ENCODE peak calls at places on chromosomes 1 and 21, in five cellular contexts. I is WTC11, F is A549, J is K562, M is GM12878. K is an unnamed sample.

GRCh38 chr1:227440167-227440566 is 121.9 kb upstream of the CDC42BPA start:
- DNase-seq in I (no peak), F (no peak), J (peak; percentile 46), M (no peak), K (no peak)

GRCh38 chr1:68010094-68010493 is 40.3 kb downstream of the DIRAS3 start:
- DNase-seq in I (no peak), F (no peak), J (no peak), M (no peak), K (no peak)

GRCh38 chr21:43755820-43756594 is 20.1 kb downstream of the CSTB start:
- DNase-seq in I (no peak), F (no peak), J (no peak), M (no peak), K (no peak)

GRCh38 chr21:21232320-21232719 is 234.1 kb downstream of the NCAM2 start:
- DNase-seq in I (no peak), F (no peak), J (no peak), M (no peak), K (no peak)

GRCh38 chr1:38133304-38133703 is 86.7 kb upstream of the POU3F1 start:
- DNase-seq in I (no peak), F (no peak), J (no peak), M (no peak), K (no peak)

GRCh38 chr1:23100074-23100748 is 68.4 kb downstream of the LUZP1 start:
- DNase-seq in I (no peak), F (peak; percentile 68), J (no peak), M (no peak), K (peak; percentile 44)

GRCh38 chr1:207017615-207018559 is 14.7 kb downstream of the C1orf116 start:
- DNase-seq in I (no peak), F (no peak), J (peak; percentile 81), M (no peak), K (no peak)

GRCh38 chr1:202247837-202248795 is 54.5 kb downstream of the LGR6 start:
- DNase-seq in I (no peak), F (no peak), J (no peak), M (no peak), K (no peak)

GRCh38 chr1:177780096-177780700 is 189.7 kb downstream of the SEC16B start:
- DNase-seq in I (no peak), F (peak; percentile 67), J (no peak), M (no peak), K (peak; percentile 63)

GRCh38 chr1:205477759-205478247 is 22.0 kb upstream of the BLACAT1 start:
- DNase-seq in I (no peak), F (peak; percentile 84), J (no peak), M (no peak), K (no peak)

GRCh38 chr1:209609403-209610377 is 26.2 kb downstream of the CAMK1G start:
- DNase-seq in I (no peak), F (peak; percentile 26), J (no peak), M (no peak), K (no peak)

GRCh38 chr21:26469789-26470188 is 103.3 kb downstream of the CYYR1 start:
- DNase-seq in I (no peak), F (no peak), J (no peak), M (no peak), K (no peak)

GRCh38 chr1:247857986-247858356 is 984 bp downstream of the TRIM58 start:
- DNase-seq in I (no peak), F (no peak), J (no peak), M (no peak), K (no peak)

GRCh38 chr1:21736011-21736410 is 46.9 kb downstream of the USP48 start:
- DNase-seq in I (no peak), F (no peak), J (no peak), M (no peak), K (no peak)

GRCh38 chr1:19044471-19044870 is 88.0 kb upstream of the IFFO2 start:
- DNase-seq in I (no peak), F (no peak), J (no peak), M (no peak), K (no peak)

GRCh38 chr1:201711101-201711597 is 117.8 kb upstream of the IPO9 start:
- DNase-seq in I (no peak), F (no peak), J (no peak), M (no peak), K (no peak)

GRCh38 chr1:115522386-115522785 is 119.4 kb upstream of the VANGL1 start:
- DNase-seq in I (no peak), F (no peak), J (no peak), M (no peak), K (no peak)

GRCh38 chr1:118982281-118982680 is 5.9 kb downstream of the TBX15 start:
- DNase-seq in I (no peak), F (no peak), J (no peak), M (no peak), K (no peak)

DNA sequence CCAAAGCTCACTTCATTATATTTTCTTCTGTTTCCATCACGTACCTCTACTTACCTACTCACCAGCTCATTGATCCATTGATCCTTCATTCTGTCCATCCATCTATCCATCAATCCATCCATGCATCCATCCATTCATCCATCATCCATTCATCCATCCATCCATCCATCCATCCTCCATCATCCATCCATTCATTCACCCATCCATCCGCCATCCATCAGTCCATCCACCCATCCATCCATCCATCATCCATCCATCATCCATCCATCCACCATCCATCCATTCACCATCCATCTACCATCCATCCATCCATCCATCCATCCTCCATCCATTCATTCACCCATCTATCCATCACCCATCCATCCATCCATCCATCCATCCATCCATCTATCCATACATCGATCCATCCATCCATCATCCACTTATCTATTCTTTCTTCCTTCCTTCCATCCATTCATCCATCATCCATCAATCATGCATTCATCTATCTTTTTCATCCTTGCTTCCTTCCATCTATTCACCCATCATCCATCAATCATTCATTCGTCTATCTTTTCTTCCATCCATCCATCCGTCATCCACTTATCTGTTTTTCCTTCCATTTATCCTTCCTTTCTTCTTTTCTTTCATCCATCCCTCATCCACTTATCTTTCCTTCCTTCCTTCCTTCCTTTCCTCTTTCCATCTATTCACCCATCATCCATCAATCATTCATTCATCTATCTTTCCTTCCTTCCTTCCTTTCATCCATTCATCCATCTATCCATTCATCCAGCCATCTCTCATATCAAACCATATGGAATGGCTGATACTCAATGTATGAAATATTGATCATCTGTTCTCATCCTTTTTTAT is 35.3 kb upstream of the ACTRT2 start:
- DNase-seq in I (no peak), F (no peak), J (no peak), M (no peak), K (no peak)
- TF ChIP-seq ESRRA in I (no peak), F (no peak), J (no peak), M (no peak), K (no peak)

DNA sequence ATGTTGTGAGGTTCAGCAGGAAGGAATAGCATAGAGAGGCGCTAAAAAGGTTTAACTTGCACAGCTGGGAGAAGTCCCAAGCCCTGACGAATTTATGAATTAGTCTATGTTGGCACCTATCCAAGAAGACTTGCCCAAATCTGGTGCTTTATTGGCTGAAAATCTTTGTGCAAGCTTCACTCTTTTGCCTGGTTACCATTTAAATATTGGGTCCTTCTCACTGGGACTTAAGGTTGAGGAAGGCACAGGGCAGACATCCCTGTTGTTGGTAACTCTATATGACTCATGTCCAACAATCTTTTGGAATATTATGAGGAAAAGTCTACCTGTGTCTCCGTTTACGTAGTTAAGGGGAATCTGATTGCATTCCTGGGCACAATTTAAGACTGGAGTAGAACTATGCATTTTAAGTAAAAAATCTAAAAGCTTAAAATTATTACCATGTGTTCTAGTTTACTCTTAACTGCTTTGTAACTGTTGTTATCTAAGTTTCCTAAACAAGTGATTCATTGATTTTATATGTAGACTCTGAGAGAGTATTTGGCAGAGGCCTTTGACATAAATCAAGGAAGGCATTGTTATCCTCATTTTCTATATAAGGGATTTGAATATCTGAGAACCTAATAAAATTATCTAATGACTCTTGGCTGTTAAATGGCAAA is 181.7 kb upstream of the DPYD start:
- DNase-seq in I (no peak), F (no peak), J (no peak), M (no peak), K (no peak)
- TF ChIP-seq ESRRA in I (no peak), F (no peak), J (no peak), M (no peak), K (no peak)

GRCh38 chr21:39441502-39442475 is 3.8 kb downstream of the LCA5L start:
- DNase-seq in I (peak; percentile 39), F (peak; percentile 46), J (peak; percentile 70), M (no peak), K (peak; percentile 45)
- TF ChIP-seq ESRRA in I (no peak), F (no peak), J (peak; percentile 37), M (no peak), K (no peak)

GRCh38 chr1:27150641-27151040 is 4.3 kb downstream of the SLC9A1 start:
- DNase-seq in I (no peak), F (no peak), J (no peak), M (no peak), K (no peak)
- TF ChIP-seq ESRRA in I (no peak), F (no peak), J (no peak), M (no peak), K (no peak)

GRCh38 chr1:165075725-165076370 is 280.7 kb downstream of the LMX1A start:
- DNase-seq in I (peak; percentile 48), F (peak; percentile 47), J (peak; percentile 25), M (no peak), K (peak; percentile 18)
- TF ChIP-seq ESRRA in I (no peak), F (no peak), J (no peak), M (no peak), K (no peak)